ENCODE peak calls at places on chromosomes 1 and 21, in ten cellular contexts. One of them, this sample, is unnamed.

GRCh38 chr21:35207322-35207721 is 158.2 kb upstream of the RUNX1 start:
- DNase-seq in ovary: peak
- DNase-seq in transverse colon: no peak
- DNase-seq in A549: no peak
- DNase-seq in esophagus muscularis mucosa: no peak
- DNase-seq in H1: no peak
- DNase-seq in K562: no peak
- DNase-seq in SK-N-SH: no peak
- DNase-seq in tibial nerve: no peak
- DNase-seq in suprapubic skin: peak
- DNase-seq in this sample: no peak

GRCh38 chr1:235012436-235013210 is 116.0 kb downstream of the TOMM20 start:
- DNase-seq in ovary: no peak
- DNase-seq in transverse colon: no peak
- DNase-seq in A549: no peak
- DNase-seq in esophagus muscularis mucosa: no peak
- DNase-seq in H1: no peak
- DNase-seq in K562: no peak
- DNase-seq in SK-N-SH: no peak
- DNase-seq in tibial nerve: no peak
- DNase-seq in suprapubic skin: peak
- DNase-seq in this sample: no peak

GRCh38 chr1:165355977-165356811 is at the start of gene LMX1A:
- DNase-seq in ovary: no peak
- DNase-seq in transverse colon: peak
- DNase-seq in A549: peak
- DNase-seq in esophagus muscularis mucosa: peak
- DNase-seq in H1: peak
- DNase-seq in K562: no peak
- DNase-seq in SK-N-SH: no peak
- DNase-seq in tibial nerve: peak
- DNase-seq in suprapubic skin: peak
- DNase-seq in this sample: no peak

GRCh38 chr1:22326931-22327330 is 124.7 kb upstream of the ZBTB40 start:
- DNase-seq in ovary: no peak
- DNase-seq in transverse colon: no peak
- DNase-seq in A549: no peak
- DNase-seq in esophagus muscularis mucosa: no peak
- DNase-seq in H1: peak
- DNase-seq in K562: no peak
- DNase-seq in SK-N-SH: no peak
- DNase-seq in tibial nerve: no peak
- DNase-seq in suprapubic skin: no peak
- DNase-seq in this sample: peak

GRCh38 chr1:168234846-168235547 is 9.2 kb downstream of the SFT2D2 start:
- DNase-seq in ovary: no peak
- DNase-seq in transverse colon: no peak
- DNase-seq in A549: peak
- DNase-seq in esophagus muscularis mucosa: peak
- DNase-seq in H1: no peak
- DNase-seq in K562: peak
- DNase-seq in SK-N-SH: peak
- DNase-seq in tibial nerve: no peak
- DNase-seq in suprapubic skin: no peak
- DNase-seq in this sample: no peak

GRCh38 chr1:161119017-161119378 is 1.1 kb downstream of the NIT1 start:
- DNase-seq in ovary: no peak
- DNase-seq in transverse colon: peak
- DNase-seq in A549: no peak
- DNase-seq in esophagus muscularis mucosa: no peak
- DNase-seq in H1: peak
- DNase-seq in K562: no peak
- DNase-seq in SK-N-SH: peak
- DNase-seq in tibial nerve: no peak
- DNase-seq in suprapubic skin: no peak
- DNase-seq in this sample: peak

GRCh38 chr1:175629318-175629694 is 114.1 kb downstream of the TNR start:
- DNase-seq in ovary: no peak
- DNase-seq in transverse colon: no peak
- DNase-seq in A549: no peak
- DNase-seq in esophagus muscularis mucosa: no peak
- DNase-seq in H1: no peak
- DNase-seq in K562: no peak
- DNase-seq in SK-N-SH: no peak
- DNase-seq in tibial nerve: no peak
- DNase-seq in suprapubic skin: no peak
- DNase-seq in this sample: no peak

GRCh38 chr21:45507523-45507875 is 34.7 kb downstream of the SLC19A1 start:
- DNase-seq in ovary: no peak
- DNase-seq in transverse colon: no peak
- DNase-seq in A549: no peak
- DNase-seq in esophagus muscularis mucosa: no peak
- DNase-seq in H1: no peak
- DNase-seq in K562: no peak
- DNase-seq in SK-N-SH: no peak
- DNase-seq in tibial nerve: no peak
- DNase-seq in suprapubic skin: peak
- DNase-seq in this sample: no peak

GRCh38 chr1:212892108-212892507 is 34.0 kb downstream of the FLVCR1 start:
- DNase-seq in ovary: no peak
- DNase-seq in transverse colon: no peak
- DNase-seq in A549: no peak
- DNase-seq in esophagus muscularis mucosa: no peak
- DNase-seq in H1: no peak
- DNase-seq in K562: no peak
- DNase-seq in SK-N-SH: no peak
- DNase-seq in tibial nerve: no peak
- DNase-seq in suprapubic skin: no peak
- DNase-seq in this sample: no peak

GRCh38 chr21:35002879-35003722 is 46.0 kb downstream of the RUNX1 start:
- DNase-seq in ovary: no peak
- DNase-seq in transverse colon: no peak
- DNase-seq in A549: no peak
- DNase-seq in esophagus muscularis mucosa: no peak
- DNase-seq in H1: no peak
- DNase-seq in K562: no peak
- DNase-seq in SK-N-SH: no peak
- DNase-seq in tibial nerve: no peak
- DNase-seq in suprapubic skin: no peak
- DNase-seq in this sample: no peak

GRCh38 chr1:51061231-51061943 is 40.6 kb upstream of the C1orf185 start:
- DNase-seq in ovary: no peak
- DNase-seq in transverse colon: no peak
- DNase-seq in A549: no peak
- DNase-seq in esophagus muscularis mucosa: no peak
- DNase-seq in H1: no peak
- DNase-seq in K562: no peak
- DNase-seq in SK-N-SH: no peak
- DNase-seq in tibial nerve: no peak
- DNase-seq in suprapubic skin: no peak
- DNase-seq in this sample: no peak

GRCh38 chr21:46172863-46173528 is 11.3 kb downstream of the SPATC1L start:
- DNase-seq in ovary: peak
- DNase-seq in transverse colon: no peak
- DNase-seq in A549: no peak
- DNase-seq in esophagus muscularis mucosa: no peak
- DNase-seq in H1: no peak
- DNase-seq in K562: no peak
- DNase-seq in SK-N-SH: no peak
- DNase-seq in tibial nerve: no peak
- DNase-seq in suprapubic skin: peak
- DNase-seq in this sample: no peak

GRCh38 chr1:57202254-57202653 is 221.6 kb downstream of the DAB1 start:
- DNase-seq in ovary: no peak
- DNase-seq in transverse colon: no peak
- DNase-seq in A549: no peak
- DNase-seq in esophagus muscularis mucosa: no peak
- DNase-seq in H1: no peak
- DNase-seq in K562: no peak
- DNase-seq in SK-N-SH: no peak
- DNase-seq in tibial nerve: no peak
- DNase-seq in suprapubic skin: no peak
- DNase-seq in this sample: no peak

GRCh38 chr1:14648931-14649860 is 50.7 kb downstream of the KAZN start:
- DNase-seq in ovary: no peak
- DNase-seq in transverse colon: no peak
- DNase-seq in A549: no peak
- DNase-seq in esophagus muscularis mucosa: no peak
- DNase-seq in H1: no peak
- DNase-seq in K562: no peak
- DNase-seq in SK-N-SH: no peak
- DNase-seq in tibial nerve: no peak
- DNase-seq in suprapubic skin: no peak
- DNase-seq in this sample: no peak

GRCh38 chr1:183089025-183089639 is 65.9 kb downstream of the LAMC1 start:
- DNase-seq in ovary: no peak
- DNase-seq in transverse colon: no peak
- DNase-seq in A549: no peak
- DNase-seq in esophagus muscularis mucosa: no peak
- DNase-seq in H1: no peak
- DNase-seq in K562: no peak
- DNase-seq in SK-N-SH: no peak
- DNase-seq in tibial nerve: no peak
- DNase-seq in suprapubic skin: no peak
- DNase-seq in this sample: no peak

GRCh38 chr1:183092350-183092749 is 69.1 kb downstream of the LAMC1 start:
- DNase-seq in ovary: no peak
- DNase-seq in transverse colon: no peak
- DNase-seq in A549: no peak
- DNase-seq in esophagus muscularis mucosa: no peak
- DNase-seq in H1: no peak
- DNase-seq in K562: no peak
- DNase-seq in SK-N-SH: no peak
- DNase-seq in tibial nerve: no peak
- DNase-seq in suprapubic skin: no peak
- DNase-seq in this sample: no peak

GRCh38 chr1:183093821-183094287 is 70.6 kb downstream of the LAMC1 start:
- DNase-seq in ovary: no peak
- DNase-seq in transverse colon: no peak
- DNase-seq in A549: peak
- DNase-seq in esophagus muscularis mucosa: no peak
- DNase-seq in H1: no peak
- DNase-seq in K562: no peak
- DNase-seq in SK-N-SH: no peak
- DNase-seq in tibial nerve: no peak
- DNase-seq in suprapubic skin: no peak
- DNase-seq in this sample: no peak

GRCh38 chr1:183093066-183093668 is 69.9 kb downstream of the LAMC1 start:
- DNase-seq in ovary: no peak
- DNase-seq in transverse colon: no peak
- DNase-seq in A549: no peak
- DNase-seq in esophagus muscularis mucosa: no peak
- DNase-seq in H1: no peak
- DNase-seq in K562: no peak
- DNase-seq in SK-N-SH: no peak
- DNase-seq in tibial nerve: no peak
- DNase-seq in suprapubic skin: no peak
- DNase-seq in this sample: no peak

GRCh38 chr1:183090386-183091006 is 67.3 kb downstream of the LAMC1 start:
- DNase-seq in ovary: no peak
- DNase-seq in transverse colon: peak
- DNase-seq in A549: no peak
- DNase-seq in esophagus muscularis mucosa: no peak
- DNase-seq in H1: no peak
- DNase-seq in K562: no peak
- DNase-seq in SK-N-SH: no peak
- DNase-seq in tibial nerve: peak
- DNase-seq in suprapubic skin: peak
- DNase-seq in this sample: no peak
- TF ChIP-seq EP300 in ovary: no peak
- TF ChIP-seq EP300 in transverse colon: peak
- TF ChIP-seq EP300 in A549: no peak
- TF ChIP-seq EP300 in esophagus muscularis mucosa: no peak
- TF ChIP-seq EP300 in H1: no peak
- TF ChIP-seq EP300 in K562: no peak
- TF ChIP-seq EP300 in SK-N-SH: no peak
- TF ChIP-seq EP300 in tibial nerve: peak
- TF ChIP-seq EP300 in suprapubic skin: no peak
- TF ChIP-seq EP300 in this sample: peak

GRCh38 chr1:58904299-58905125 is 120.7 kb upstream of the JUN start:
- DNase-seq in ovary: no peak
- DNase-seq in transverse colon: no peak
- DNase-seq in A549: no peak
- DNase-seq in esophagus muscularis mucosa: peak
- DNase-seq in H1: no peak
- DNase-seq in K562: no peak
- DNase-seq in SK-N-SH: no peak
- DNase-seq in tibial nerve: no peak
- DNase-seq in suprapubic skin: no peak
- DNase-seq in this sample: no peak
- H3K4me3 ChIP-seq in ovary: peak
- H3K4me3 ChIP-seq in transverse colon: peak
- H3K4me3 ChIP-seq in A549: peak
- H3K4me3 ChIP-seq in esophagus muscularis mucosa: peak
- H3K4me3 ChIP-seq in H1: peak
- H3K4me3 ChIP-seq in K562: no peak
- H3K4me3 ChIP-seq in SK-N-SH: peak
- H3K4me3 ChIP-seq in tibial nerve: peak
- H3K4me3 ChIP-seq in suprapubic skin: peak
- H3K4me3 ChIP-seq in this sample: peak

GRCh38 chr1:187847531-187847930 is 1018.8 kb downstream of the PLA2G4A start:
- DNase-seq in ovary: no peak
- DNase-seq in transverse colon: no peak
- DNase-seq in A549: no peak
- DNase-seq in esophagus muscularis mucosa: no peak
- DNase-seq in H1: no peak
- DNase-seq in K562: no peak
- DNase-seq in SK-N-SH: no peak
- DNase-seq in tibial nerve: no peak
- DNase-seq in suprapubic skin: no peak
- DNase-seq in this sample: no peak

GRCh38 chr1:187848321-187848720 is 1019.6 kb downstream of the PLA2G4A start:
- DNase-seq in ovary: no peak
- DNase-seq in transverse colon: no peak
- DNase-seq in A549: no peak
- DNase-seq in esophagus muscularis mucosa: no peak
- DNase-seq in H1: no peak
- DNase-seq in K562: no peak
- DNase-seq in SK-N-SH: no peak
- DNase-seq in tibial nerve: no peak
- DNase-seq in suprapubic skin: no peak
- DNase-seq in this sample: no peak

GRCh38 chr1:187854457-187854856 is 1025.7 kb downstream of the PLA2G4A start:
- DNase-seq in ovary: no peak
- DNase-seq in transverse colon: no peak
- DNase-seq in A549: no peak
- DNase-seq in esophagus muscularis mucosa: no peak
- DNase-seq in H1: no peak
- DNase-seq in K562: no peak
- DNase-seq in SK-N-SH: no peak
- DNase-seq in tibial nerve: no peak
- DNase-seq in suprapubic skin: no peak
- DNase-seq in this sample: no peak

GRCh38 chr1:187853505-187853904 is 1024.8 kb downstream of the PLA2G4A start:
- DNase-seq in ovary: no peak
- DNase-seq in transverse colon: no peak
- DNase-seq in A549: no peak
- DNase-seq in esophagus muscularis mucosa: no peak
- DNase-seq in H1: no peak
- DNase-seq in K562: no peak
- DNase-seq in SK-N-SH: peak
- DNase-seq in tibial nerve: no peak
- DNase-seq in suprapubic skin: no peak
- DNase-seq in this sample: no peak
- TF ChIP-seq EP300 in ovary: no peak
- TF ChIP-seq EP300 in transverse colon: no peak
- TF ChIP-seq EP300 in A549: no peak
- TF ChIP-seq EP300 in esophagus muscularis mucosa: no peak
- TF ChIP-seq EP300 in H1: no peak
- TF ChIP-seq EP300 in K562: no peak
- TF ChIP-seq EP300 in SK-N-SH: peak
- TF ChIP-seq EP300 in tibial nerve: no peak
- TF ChIP-seq EP300 in suprapubic skin: no peak
- TF ChIP-seq EP300 in this sample: no peak

GRCh38 chr1:146036241-146036989 is 14.9 kb upstream of the HJV start:
- DNase-seq in ovary: no peak
- DNase-seq in transverse colon: no peak
- DNase-seq in A549: no peak
- DNase-seq in esophagus muscularis mucosa: no peak
- DNase-seq in H1: no peak
- DNase-seq in K562: no peak
- DNase-seq in SK-N-SH: no peak
- DNase-seq in tibial nerve: no peak
- DNase-seq in suprapubic skin: no peak
- DNase-seq in this sample: no peak
- H3K4me3 ChIP-seq in ovary: peak
- H3K4me3 ChIP-seq in transverse colon: no peak
- H3K4me3 ChIP-seq in A549: peak
- H3K4me3 ChIP-seq in esophagus muscularis mucosa: peak
- H3K4me3 ChIP-seq in H1: peak
- H3K4me3 ChIP-seq in K562: peak
- H3K4me3 ChIP-seq in SK-N-SH: peak
- H3K4me3 ChIP-seq in tibial nerve: peak
- H3K4me3 ChIP-seq in suprapubic skin: peak
- H3K4me3 ChIP-seq in this sample: peak